ENCODE peak calls at places on chromosomes 1 and 21, in ten cellular contexts. One of them, this sample, is unnamed.

GRCh38 chr1:119537979-119538378 is 31.0 kb downstream of the HSD3B1 start:
- DNase-seq in GM03348: no peak
- DNase-seq in RWPE1: no peak
- DNase-seq in ecto neural progenitor cell: no peak
- DNase-seq in ACHN: no peak
- DNase-seq in fibroblast of pulmonary artery: no peak
- DNase-seq in CD8-positive, alpha-beta T cell: no peak
- DNase-seq in NCI-H345: no peak
- DNase-seq in mesendoderm: no peak
- DNase-seq in T-cell: no peak
- DNase-seq in this sample: no peak

GRCh38 chr1:236284291-236284711 is 2.5 kb upstream of the ERO1B start:
- DNase-seq in mesendoderm: no peak
- DNase-seq in ecto neural progenitor cell: no peak
- DNase-seq in ACHN: no peak
- DNase-seq in RWPE1: no peak
- DNase-seq in NCI-H345: no peak
- DNase-seq in CD8-positive, alpha-beta T cell: no peak
- DNase-seq in T-cell: no peak
- DNase-seq in GM03348: no peak
- DNase-seq in fibroblast of pulmonary artery: no peak
- DNase-seq in this sample: no peak

GRCh38 chr1:19203440-19203839 is 6.6 kb downstream of the UBR4 start:
- DNase-seq in T-cell: no peak
- DNase-seq in ACHN: peak
- DNase-seq in NCI-H345: no peak
- DNase-seq in GM03348: peak
- DNase-seq in mesendoderm: no peak
- DNase-seq in fibroblast of pulmonary artery: peak
- DNase-seq in CD8-positive, alpha-beta T cell: no peak
- DNase-seq in ecto neural progenitor cell: no peak
- DNase-seq in RWPE1: peak
- DNase-seq in this sample: no peak

GRCh38 chr1:55673416-55673815 is 458.3 kb upstream of the USP24 start:
- DNase-seq in CD8-positive, alpha-beta T cell: no peak
- DNase-seq in GM03348: no peak
- DNase-seq in mesendoderm: peak
- DNase-seq in T-cell: no peak
- DNase-seq in RWPE1: no peak
- DNase-seq in ecto neural progenitor cell: no peak
- DNase-seq in fibroblast of pulmonary artery: no peak
- DNase-seq in ACHN: no peak
- DNase-seq in NCI-H345: no peak
- DNase-seq in this sample: no peak

GRCh38 chr1:210597555-210598134 is 268.9 kb downstream of the HHAT start:
- DNase-seq in RWPE1: peak
- DNase-seq in mesendoderm: peak
- DNase-seq in NCI-H345: no peak
- DNase-seq in GM03348: peak
- DNase-seq in ecto neural progenitor cell: no peak
- DNase-seq in T-cell: no peak
- DNase-seq in CD8-positive, alpha-beta T cell: no peak
- DNase-seq in ACHN: peak
- DNase-seq in fibroblast of pulmonary artery: peak
- DNase-seq in this sample: peak

GRCh38 chr1:93061895-93062792 is 16.9 kb upstream of the MTF2 start:
- DNase-seq in GM03348: peak
- DNase-seq in fibroblast of pulmonary artery: peak
- DNase-seq in CD8-positive, alpha-beta T cell: peak
- DNase-seq in ACHN: peak
- DNase-seq in mesendoderm: peak
- DNase-seq in RWPE1: peak
- DNase-seq in NCI-H345: peak
- DNase-seq in ecto neural progenitor cell: peak
- DNase-seq in T-cell: peak
- DNase-seq in this sample: no peak

GRCh38 chr1:158003409-158003805 is 10.0 kb downstream of the KIRREL1 start:
- DNase-seq in mesendoderm: no peak
- DNase-seq in fibroblast of pulmonary artery: peak
- DNase-seq in ecto neural progenitor cell: no peak
- DNase-seq in T-cell: no peak
- DNase-seq in CD8-positive, alpha-beta T cell: no peak
- DNase-seq in NCI-H345: no peak
- DNase-seq in ACHN: no peak
- DNase-seq in RWPE1: no peak
- DNase-seq in GM03348: peak
- DNase-seq in this sample: no peak

GRCh38 chr1:2906105-2906504 is 104.6 kb upstream of the TTC34 start:
- DNase-seq in ecto neural progenitor cell: no peak
- DNase-seq in CD8-positive, alpha-beta T cell: no peak
- DNase-seq in NCI-H345: no peak
- DNase-seq in GM03348: no peak
- DNase-seq in RWPE1: no peak
- DNase-seq in T-cell: no peak
- DNase-seq in mesendoderm: no peak
- DNase-seq in ACHN: no peak
- DNase-seq in fibroblast of pulmonary artery: no peak
- DNase-seq in this sample: no peak

GRCh38 chr1:37476460-37477197 is 2.2 kb downstream of the ZC3H12A start:
- DNase-seq in NCI-H345: no peak
- DNase-seq in fibroblast of pulmonary artery: peak
- DNase-seq in ecto neural progenitor cell: no peak
- DNase-seq in CD8-positive, alpha-beta T cell: no peak
- DNase-seq in ACHN: peak
- DNase-seq in mesendoderm: peak
- DNase-seq in RWPE1: peak
- DNase-seq in GM03348: peak
- DNase-seq in T-cell: no peak
- DNase-seq in this sample: no peak

GRCh38 chr21:16422702-16423101 is 692.9 kb downstream of the USP25 start:
- DNase-seq in GM03348: no peak
- DNase-seq in fibroblast of pulmonary artery: peak
- DNase-seq in T-cell: no peak
- DNase-seq in mesendoderm: no peak
- DNase-seq in NCI-H345: no peak
- DNase-seq in ecto neural progenitor cell: no peak
- DNase-seq in ACHN: no peak
- DNase-seq in CD8-positive, alpha-beta T cell: no peak
- DNase-seq in RWPE1: no peak
- DNase-seq in this sample: no peak

GRCh38 chr1:167713330-167714081 is 8.3 kb upstream of the MPZL1 start:
- DNase-seq in NCI-H345: no peak
- DNase-seq in T-cell: no peak
- DNase-seq in RWPE1: no peak
- DNase-seq in ecto neural progenitor cell: peak
- DNase-seq in fibroblast of pulmonary artery: peak
- DNase-seq in ACHN: no peak
- DNase-seq in CD8-positive, alpha-beta T cell: no peak
- DNase-seq in mesendoderm: peak
- DNase-seq in GM03348: no peak
- DNase-seq in this sample: no peak

GRCh38 chr1:1308756-1309524 is 543 bp downstream of the PUSL1 start:
- DNase-seq in RWPE1: no peak
- DNase-seq in T-cell: no peak
- DNase-seq in fibroblast of pulmonary artery: no peak
- DNase-seq in ecto neural progenitor cell: no peak
- DNase-seq in ACHN: no peak
- DNase-seq in NCI-H345: no peak
- DNase-seq in mesendoderm: peak
- DNase-seq in GM03348: peak
- DNase-seq in CD8-positive, alpha-beta T cell: no peak
- DNase-seq in this sample: no peak

GRCh38 chr21:32916522-32917099 is 109.1 kb upstream of the OLIG2 start:
- DNase-seq in NCI-H345: no peak
- DNase-seq in CD8-positive, alpha-beta T cell: no peak
- DNase-seq in RWPE1: no peak
- DNase-seq in T-cell: no peak
- DNase-seq in GM03348: no peak
- DNase-seq in fibroblast of pulmonary artery: no peak
- DNase-seq in ACHN: peak
- DNase-seq in mesendoderm: peak
- DNase-seq in ecto neural progenitor cell: no peak
- DNase-seq in this sample: no peak

GRCh38 chr1:203592156-203592555 is 34.5 kb upstream of the ATP2B4 start:
- DNase-seq in ecto neural progenitor cell: peak
- DNase-seq in ACHN: no peak
- DNase-seq in T-cell: no peak
- DNase-seq in mesendoderm: peak
- DNase-seq in RWPE1: no peak
- DNase-seq in GM03348: no peak
- DNase-seq in NCI-H345: peak
- DNase-seq in CD8-positive, alpha-beta T cell: no peak
- DNase-seq in fibroblast of pulmonary artery: peak
- DNase-seq in this sample: no peak

GRCh38 chr1:91879739-91880138 is 6.2 kb downstream of the TGFBR3 start:
- DNase-seq in ecto neural progenitor cell: no peak
- DNase-seq in RWPE1: no peak
- DNase-seq in NCI-H345: no peak
- DNase-seq in fibroblast of pulmonary artery: no peak
- DNase-seq in ACHN: no peak
- DNase-seq in T-cell: no peak
- DNase-seq in CD8-positive, alpha-beta T cell: no peak
- DNase-seq in GM03348: no peak
- DNase-seq in mesendoderm: no peak
- DNase-seq in this sample: no peak

GRCh38 chr1:2587071-2587859 is 688 bp downstream of the PRXL2B start:
- DNase-seq in RWPE1: peak
- DNase-seq in T-cell: peak
- DNase-seq in CD8-positive, alpha-beta T cell: no peak
- DNase-seq in ACHN: peak
- DNase-seq in NCI-H345: no peak
- DNase-seq in GM03348: no peak
- DNase-seq in fibroblast of pulmonary artery: peak
- DNase-seq in ecto neural progenitor cell: no peak
- DNase-seq in mesendoderm: peak
- DNase-seq in this sample: no peak

GRCh38 chr1:168520832-168521231 is 23.0 kb downstream of the XCL2 start:
- DNase-seq in T-cell: no peak
- DNase-seq in ecto neural progenitor cell: no peak
- DNase-seq in ACHN: no peak
- DNase-seq in CD8-positive, alpha-beta T cell: no peak
- DNase-seq in GM03348: no peak
- DNase-seq in NCI-H345: no peak
- DNase-seq in RWPE1: no peak
- DNase-seq in fibroblast of pulmonary artery: no peak
- DNase-seq in mesendoderm: no peak
- DNase-seq in this sample: no peak

GRCh38 chr21:44838038-44838895 is 20.4 kb upstream of the SUMO3 start:
- DNase-seq in NCI-H345: no peak
- DNase-seq in CD8-positive, alpha-beta T cell: no peak
- DNase-seq in T-cell: no peak
- DNase-seq in fibroblast of pulmonary artery: no peak
- DNase-seq in ecto neural progenitor cell: peak
- DNase-seq in GM03348: no peak
- DNase-seq in RWPE1: no peak
- DNase-seq in ACHN: no peak
- DNase-seq in mesendoderm: no peak
- DNase-seq in this sample: no peak

GRCh38 chr1:222616535-222616934 is 1.4 kb upstream of the MIA3 start:
- DNase-seq in mesendoderm: peak
- DNase-seq in ecto neural progenitor cell: no peak
- DNase-seq in fibroblast of pulmonary artery: peak
- DNase-seq in NCI-H345: no peak
- DNase-seq in ACHN: peak
- DNase-seq in RWPE1: no peak
- DNase-seq in T-cell: no peak
- DNase-seq in GM03348: peak
- DNase-seq in CD8-positive, alpha-beta T cell: no peak
- DNase-seq in this sample: peak

GRCh38 chr1:32774950-32775634 is 42.1 kb downstream of the YARS1 start:
- DNase-seq in ecto neural progenitor cell: no peak
- DNase-seq in mesendoderm: peak
- DNase-seq in GM03348: peak
- DNase-seq in RWPE1: no peak
- DNase-seq in T-cell: no peak
- DNase-seq in fibroblast of pulmonary artery: peak
- DNase-seq in ACHN: peak
- DNase-seq in CD8-positive, alpha-beta T cell: no peak
- DNase-seq in NCI-H345: no peak
- DNase-seq in this sample: no peak

GRCh38 chr1:221227872-221228337 is 348.7 kb downstream of the HLX start:
- DNase-seq in RWPE1: no peak
- DNase-seq in T-cell: no peak
- DNase-seq in CD8-positive, alpha-beta T cell: no peak
- DNase-seq in NCI-H345: peak
- DNase-seq in ecto neural progenitor cell: no peak
- DNase-seq in mesendoderm: no peak
- DNase-seq in fibroblast of pulmonary artery: no peak
- DNase-seq in GM03348: no peak
- DNase-seq in ACHN: no peak
- DNase-seq in this sample: no peak

GRCh38 chr21:28605138-28605537 is 387.5 kb downstream of the LTN1 start:
- DNase-seq in NCI-H345: no peak
- DNase-seq in CD8-positive, alpha-beta T cell: no peak
- DNase-seq in fibroblast of pulmonary artery: no peak
- DNase-seq in RWPE1: no peak
- DNase-seq in ACHN: no peak
- DNase-seq in mesendoderm: no peak
- DNase-seq in GM03348: no peak
- DNase-seq in ecto neural progenitor cell: no peak
- DNase-seq in T-cell: peak
- DNase-seq in this sample: no peak

GRCh38 chr21:35046880-35047229 is 2.2 kb downstream of the RUNX1 start:
- DNase-seq in ecto neural progenitor cell: no peak
- DNase-seq in NCI-H345: no peak
- DNase-seq in GM03348: peak
- DNase-seq in CD8-positive, alpha-beta T cell: no peak
- DNase-seq in fibroblast of pulmonary artery: no peak
- DNase-seq in mesendoderm: no peak
- DNase-seq in T-cell: no peak
- DNase-seq in RWPE1: no peak
- DNase-seq in ACHN: peak
- DNase-seq in this sample: no peak

This sample was measured in epithelial cell of proximal tubule.